ENCODE peak calls at places on chromosomes 2 and 18, in seven cellular contexts. One of them, this sample, is unnamed. For H3K36me3 and H3K4me1, the result is how much of the 10 kb centered on the place peaks cover.

GRCh38 chr2:184599054-184599874 is 935 bp downstream of the ZNF804A start:
- DNase-seq in breast epithelium: no peak
- DNase-seq in esophagus muscularis mucosa: no peak
- DNase-seq in prostate gland: no peak
- DNase-seq in HCT116: peak
- DNase-seq in hepatocyte: no peak
- DNase-seq in GM12878: no peak
- DNase-seq in this sample: peak

GRCh38 chr2:58063641-58064040 is 17.0 kb downstream of the VRK2 start:
- DNase-seq in GM12878: no peak
- DNase-seq in prostate gland: no peak
- DNase-seq in hepatocyte: no peak
- DNase-seq in breast epithelium: no peak
- DNase-seq in esophagus muscularis mucosa: no peak
- DNase-seq in HCT116: no peak
- DNase-seq in this sample: peak

GRCh38 chr18:62452280-62452824 is 70.5 kb upstream of the ZCCHC2 start:
- DNase-seq in hepatocyte: peak
- DNase-seq in breast epithelium: no peak
- DNase-seq in esophagus muscularis mucosa: peak
- DNase-seq in prostate gland: no peak
- DNase-seq in HCT116: no peak
- DNase-seq in GM12878: no peak
- DNase-seq in this sample: no peak

GRCh38 chr2:31998731-31999383 is 12.0 kb downstream of the MEMO1 start:
- DNase-seq in GM12878: no peak
- DNase-seq in breast epithelium: no peak
- DNase-seq in hepatocyte: no peak
- DNase-seq in HCT116: no peak
- DNase-seq in prostate gland: no peak
- DNase-seq in esophagus muscularis mucosa: no peak
- DNase-seq in this sample: no peak

GRCh38 chr2:65055427-65056214 is 595 bp upstream of the CEP68 start:
- DNase-seq in HCT116: no peak
- DNase-seq in GM12878: no peak
- DNase-seq in hepatocyte: peak
- DNase-seq in prostate gland: peak
- DNase-seq in esophagus muscularis mucosa: no peak
- DNase-seq in breast epithelium: no peak
- DNase-seq in this sample: no peak

GRCh38 chr2:242085941-242086621 is 216.6 kb downstream of the RTP5 start:
- DNase-seq in hepatocyte: no peak
- DNase-seq in prostate gland: no peak
- DNase-seq in esophagus muscularis mucosa: no peak
- DNase-seq in GM12878: peak
- DNase-seq in breast epithelium: no peak
- DNase-seq in HCT116: no peak
- DNase-seq in this sample: no peak

GRCh38 chr2:231696004-231696367 is 12.3 kb upstream of the PTMA start:
- DNase-seq in HCT116: no peak
- DNase-seq in breast epithelium: no peak
- DNase-seq in hepatocyte: no peak
- DNase-seq in esophagus muscularis mucosa: no peak
- DNase-seq in GM12878: no peak
- DNase-seq in prostate gland: no peak
- DNase-seq in this sample: peak

GRCh38 chr2:48165066-48165753 is 258.9 kb upstream of the FBXO11 start:
- DNase-seq in hepatocyte: no peak
- DNase-seq in HCT116: no peak
- DNase-seq in GM12878: no peak
- DNase-seq in esophagus muscularis mucosa: no peak
- DNase-seq in breast epithelium: no peak
- DNase-seq in prostate gland: no peak
- DNase-seq in this sample: no peak

DNA sequence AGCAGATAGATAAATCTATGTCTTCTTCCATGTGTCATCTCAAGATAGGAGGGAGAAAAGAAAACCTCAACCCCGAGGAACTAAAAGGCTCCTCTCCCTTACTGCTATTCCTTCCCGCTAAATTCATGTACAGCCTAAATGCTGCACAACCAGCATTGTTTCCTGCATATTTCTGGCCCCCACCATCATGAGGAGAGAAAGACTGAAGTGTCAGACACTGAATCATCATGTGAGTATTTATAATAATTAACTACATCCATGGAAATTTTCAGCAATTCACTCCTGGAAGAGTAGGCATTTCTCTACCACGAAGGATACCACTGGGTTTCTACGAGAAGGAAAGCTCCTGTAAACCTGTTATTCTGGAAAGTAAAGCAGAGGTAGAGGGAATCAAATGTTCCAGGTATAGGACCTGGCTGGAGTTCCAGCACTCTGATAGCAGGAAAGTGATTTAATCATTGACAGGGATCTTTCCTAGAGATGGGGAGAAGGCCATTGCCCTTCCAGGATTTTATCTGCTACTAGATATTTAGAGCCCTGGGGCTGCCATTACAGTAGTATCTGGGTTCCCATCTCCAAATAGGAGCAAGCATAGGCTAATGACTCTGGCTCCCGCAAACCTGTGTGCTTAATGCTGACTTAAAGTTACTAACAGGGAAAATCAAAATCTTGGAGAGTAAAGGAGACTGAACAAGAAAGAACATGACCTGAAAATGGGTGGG is 297.5 kb upstream of the CCDC68 start:
- DNase-seq in prostate gland: no peak
- DNase-seq in hepatocyte: no peak
- DNase-seq in breast epithelium: no peak
- DNase-seq in GM12878: no peak
- DNase-seq in HCT116: no peak
- DNase-seq in esophagus muscularis mucosa: no peak
- DNase-seq in this sample: no peak
- H3K36me3 ChIP-seq in prostate gland: under half
- H3K36me3 ChIP-seq in hepatocyte: under half
- H3K36me3 ChIP-seq in breast epithelium: under half
- H3K36me3 ChIP-seq in GM12878: under half
- H3K36me3 ChIP-seq in HCT116: under half
- H3K36me3 ChIP-seq in esophagus muscularis mucosa: under half
- H3K36me3 ChIP-seq in this sample: under half

DNA sequence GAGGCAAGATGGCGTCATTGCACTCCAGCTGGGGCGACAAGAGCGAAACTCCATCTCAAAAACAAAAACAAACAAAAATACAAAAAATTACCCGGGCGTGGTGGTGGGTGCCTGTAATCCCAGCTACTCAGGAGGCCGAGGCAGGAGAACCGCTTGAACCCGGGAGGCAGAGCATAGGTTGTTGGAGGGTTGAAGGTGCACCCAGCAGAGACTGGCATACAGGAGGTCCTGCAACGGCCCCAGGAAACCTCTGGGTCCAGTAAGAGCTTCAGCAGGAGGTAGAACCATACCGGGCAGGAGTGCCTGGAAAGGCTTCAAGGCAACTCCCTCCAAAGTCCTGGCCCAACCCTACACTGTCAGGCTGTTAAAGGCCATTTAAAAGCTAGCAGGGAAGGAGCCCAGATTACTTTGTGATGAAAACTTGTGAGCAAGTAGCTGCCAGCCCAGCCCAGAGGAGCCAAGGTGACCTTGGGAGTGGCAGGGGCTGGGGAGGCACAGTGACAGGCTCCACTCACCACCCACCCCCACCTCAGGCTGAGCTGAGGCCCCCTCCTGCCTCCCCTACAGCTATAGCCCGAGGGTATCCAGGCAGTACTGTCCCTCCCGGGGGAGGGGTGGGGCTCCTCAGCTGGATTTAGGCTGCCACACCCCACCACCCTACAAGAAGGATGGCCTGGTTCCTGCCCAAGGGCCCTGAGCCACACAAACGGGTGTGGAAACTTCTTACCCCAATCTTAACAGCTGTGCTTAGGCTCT is 28.1 kb downstream of the TFCP2L1 start:
- DNase-seq in HCT116: no peak
- DNase-seq in breast epithelium: no peak
- DNase-seq in GM12878: no peak
- DNase-seq in prostate gland: peak
- DNase-seq in esophagus muscularis mucosa: no peak
- DNase-seq in hepatocyte: peak
- DNase-seq in this sample: no peak
- H3K4me1 ChIP-seq in HCT116: under half
- H3K4me1 ChIP-seq in breast epithelium: under half
- H3K4me1 ChIP-seq in GM12878: under half
- H3K4me1 ChIP-seq in prostate gland: under half
- H3K4me1 ChIP-seq in esophagus muscularis mucosa: under half
- H3K4me1 ChIP-seq in hepatocyte: under half
- H3K4me1 ChIP-seq in this sample: under half

DNA sequence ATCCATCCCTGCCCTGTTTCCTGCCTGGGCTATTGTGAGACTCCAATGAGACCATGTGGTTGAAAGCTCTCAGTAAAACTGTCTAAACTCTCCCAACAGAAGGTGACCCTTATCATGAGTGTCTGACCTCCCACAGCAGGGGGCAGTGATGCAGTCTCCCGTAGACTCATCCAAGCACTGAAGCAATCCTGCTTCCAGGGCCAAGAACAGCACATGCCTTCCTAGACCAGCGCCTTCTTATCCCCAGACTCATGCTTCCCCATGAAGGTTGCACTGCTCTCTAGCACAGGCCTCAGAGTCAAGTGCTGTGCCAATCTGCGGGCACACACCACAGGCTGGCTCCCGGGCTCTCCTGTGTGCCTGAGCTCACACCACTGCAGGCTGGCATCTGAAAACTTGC is 112.3 kb downstream of the TNS1 start:
- DNase-seq in GM12878: no peak
- DNase-seq in esophagus muscularis mucosa: no peak
- DNase-seq in breast epithelium: no peak
- DNase-seq in prostate gland: no peak
- DNase-seq in hepatocyte: peak
- DNase-seq in HCT116: no peak
- DNase-seq in this sample: peak
- H3K36me3 ChIP-seq in GM12878: under half
- H3K36me3 ChIP-seq in esophagus muscularis mucosa: half or more
- H3K36me3 ChIP-seq in breast epithelium: under half
- H3K36me3 ChIP-seq in prostate gland: under half
- H3K36me3 ChIP-seq in hepatocyte: under half
- H3K36me3 ChIP-seq in HCT116: under half
- H3K36me3 ChIP-seq in this sample: under half

DNA sequence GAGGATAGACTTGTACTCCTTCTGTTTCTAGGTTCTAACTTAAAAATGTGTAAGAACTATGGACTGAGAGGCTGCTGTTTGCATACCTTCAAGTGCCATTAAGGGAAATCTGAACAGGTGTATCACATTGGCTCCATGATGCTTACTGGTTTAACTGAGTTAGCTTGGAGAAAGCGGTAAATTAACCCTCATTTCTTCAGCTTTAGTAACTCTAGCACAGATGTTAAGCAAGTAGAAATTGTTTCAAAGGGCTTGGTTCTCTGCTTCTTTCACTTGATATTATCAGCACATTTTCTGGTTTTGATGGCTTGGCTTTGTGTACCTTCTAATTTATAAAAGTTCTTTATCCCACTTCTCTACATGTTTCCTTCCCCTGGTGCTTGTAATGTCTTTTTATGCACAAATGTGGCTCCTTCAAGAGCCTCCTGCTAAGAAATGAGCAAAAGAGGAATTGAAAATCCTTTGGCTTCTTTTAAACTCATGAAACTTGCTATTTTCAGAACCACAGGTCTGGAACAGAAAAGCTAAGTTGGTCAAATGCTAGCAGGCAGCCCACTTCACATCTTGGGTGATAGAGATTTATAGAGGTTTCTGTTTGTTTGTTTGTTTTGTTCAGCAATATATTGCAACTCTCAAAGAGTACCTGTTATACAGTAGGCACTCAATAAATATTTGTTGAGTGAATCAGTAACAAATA is 249.9 kb upstream of the THUMPD2 start:
- DNase-seq in esophagus muscularis mucosa: no peak
- DNase-seq in hepatocyte: no peak
- DNase-seq in HCT116: no peak
- DNase-seq in GM12878: peak
- DNase-seq in prostate gland: no peak
- DNase-seq in breast epithelium: no peak
- DNase-seq in this sample: no peak
- H3K4me1 ChIP-seq in esophagus muscularis mucosa: under half
- H3K4me1 ChIP-seq in hepatocyte: under half
- H3K4me1 ChIP-seq in HCT116: under half
- H3K4me1 ChIP-seq in GM12878: under half
- H3K4me1 ChIP-seq in prostate gland: under half
- H3K4me1 ChIP-seq in breast epithelium: under half
- H3K4me1 ChIP-seq in this sample: under half

DNA sequence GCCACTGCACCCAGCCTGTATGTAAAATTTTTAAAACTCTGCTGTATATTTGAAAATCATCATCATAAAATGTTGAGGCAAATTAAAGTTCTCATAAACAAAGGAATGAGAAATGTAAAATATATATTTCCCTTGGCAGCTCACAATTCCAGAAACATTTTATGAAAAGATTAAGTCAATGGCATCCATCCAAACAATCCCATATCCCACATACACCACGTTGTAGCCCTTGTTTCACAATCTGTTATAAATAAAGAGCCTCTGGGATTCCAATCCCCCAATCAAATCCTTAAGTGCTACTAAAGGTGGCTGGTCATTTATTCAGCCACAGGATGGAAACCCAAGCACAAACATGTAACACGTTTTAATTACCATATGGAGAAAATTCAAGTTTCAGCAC is 51.7 kb downstream of the GFPT1 start:
- DNase-seq in esophagus muscularis mucosa: no peak
- DNase-seq in breast epithelium: no peak
- DNase-seq in prostate gland: no peak
- DNase-seq in HCT116: no peak
- DNase-seq in hepatocyte: no peak
- DNase-seq in GM12878: no peak
- DNase-seq in this sample: peak
- H3K36me3 ChIP-seq in esophagus muscularis mucosa: under half
- H3K36me3 ChIP-seq in breast epithelium: under half
- H3K36me3 ChIP-seq in prostate gland: under half
- H3K36me3 ChIP-seq in HCT116: under half
- H3K36me3 ChIP-seq in hepatocyte: under half
- H3K36me3 ChIP-seq in GM12878: under half
- H3K36me3 ChIP-seq in this sample: under half